ENCODE peak calls at places on chromosome 17, in four cellular contexts. One of them, this sample, is unnamed.

GRCh38 chr17:21772321-21772720 is 80.0 kb downstream of the KCNJ18 start:
- DNase-seq in GF-D8: no peak
- DNase-seq in BJ: no peak
- DNase-seq in stimulated activated naive CD8-positive, alpha-beta T cell treated with anti-CD3 and anti-CD28 coated beads, Interleukin-15, amount 100 ng/mL, for 72 hours: no peak
- DNase-seq in this sample: no peak

GRCh38 chr17:9842057-9842758 is 16.5 kb downstream of the GLP2R start:
- DNase-seq in GF-D8: no peak
- DNase-seq in BJ: peak
- DNase-seq in stimulated activated naive CD8-positive, alpha-beta T cell treated with anti-CD3 and anti-CD28 coated beads, Interleukin-15, amount 100 ng/mL, for 72 hours: no peak
- DNase-seq in this sample: peak

GRCh38 chr17:77145209-77145608 is 4.4 kb downstream of the SEC14L1 start:
- DNase-seq in GF-D8: no peak
- DNase-seq in BJ: no peak
- DNase-seq in stimulated activated naive CD8-positive, alpha-beta T cell treated with anti-CD3 and anti-CD28 coated beads, Interleukin-15, amount 100 ng/mL, for 72 hours: no peak
- DNase-seq in this sample: no peak

GRCh38 chr17:692116-692515 is 22.5 kb downstream of the VPS53 start:
- DNase-seq in GF-D8: no peak
- DNase-seq in BJ: peak
- DNase-seq in stimulated activated naive CD8-positive, alpha-beta T cell treated with anti-CD3 and anti-CD28 coated beads, Interleukin-15, amount 100 ng/mL, for 72 hours: no peak
- DNase-seq in this sample: peak

GRCh38 chr17:20063665-20064648 is 54.8 kb downstream of the SPECC1 start:
- DNase-seq in GF-D8: peak
- DNase-seq in BJ: peak
- DNase-seq in stimulated activated naive CD8-positive, alpha-beta T cell treated with anti-CD3 and anti-CD28 coated beads, Interleukin-15, amount 100 ng/mL, for 72 hours: peak
- DNase-seq in this sample: peak

GRCh38 chr17:68198931-68199836 is 48.7 kb upstream of the AMZ2 start:
- DNase-seq in GF-D8: no peak
- DNase-seq in BJ: no peak
- DNase-seq in stimulated activated naive CD8-positive, alpha-beta T cell treated with anti-CD3 and anti-CD28 coated beads, Interleukin-15, amount 100 ng/mL, for 72 hours: peak
- DNase-seq in this sample: peak

GRCh38 chr17:8745586-8746500 is 1.2 kb upstream of the CCDC42 start:
- DNase-seq in GF-D8: no peak
- DNase-seq in BJ: no peak
- DNase-seq in stimulated activated naive CD8-positive, alpha-beta T cell treated with anti-CD3 and anti-CD28 coated beads, Interleukin-15, amount 100 ng/mL, for 72 hours: peak
- DNase-seq in this sample: peak

GRCh38 chr17:44557653-44558285 is 485 bp downstream of the FZD2 start:
- DNase-seq in GF-D8: no peak
- DNase-seq in BJ: no peak
- DNase-seq in stimulated activated naive CD8-positive, alpha-beta T cell treated with anti-CD3 and anti-CD28 coated beads, Interleukin-15, amount 100 ng/mL, for 72 hours: peak
- DNase-seq in this sample: peak

GRCh38 chr17:8887834-8888703 is 20.6 kb upstream of the PIK3R6 start:
- DNase-seq in GF-D8: no peak
- DNase-seq in BJ: no peak
- DNase-seq in stimulated activated naive CD8-positive, alpha-beta T cell treated with anti-CD3 and anti-CD28 coated beads, Interleukin-15, amount 100 ng/mL, for 72 hours: no peak
- DNase-seq in this sample: peak

GRCh38 chr17:83053779-83054451 is 25.5 kb upstream of the METRNL start:
- DNase-seq in GF-D8: peak
- DNase-seq in BJ: no peak
- DNase-seq in stimulated activated naive CD8-positive, alpha-beta T cell treated with anti-CD3 and anti-CD28 coated beads, Interleukin-15, amount 100 ng/mL, for 72 hours: peak
- DNase-seq in this sample: no peak

GRCh38 chr17:46002311-46002972 is 3.4 kb downstream of the STH start:
- DNase-seq in GF-D8: no peak
- DNase-seq in BJ: no peak
- DNase-seq in stimulated activated naive CD8-positive, alpha-beta T cell treated with anti-CD3 and anti-CD28 coated beads, Interleukin-15, amount 100 ng/mL, for 72 hours: peak
- DNase-seq in this sample: peak

GRCh38 chr17:42049834-42050359 is 504 bp downstream of the C17orf113 start:
- DNase-seq in GF-D8: no peak
- DNase-seq in BJ: no peak
- DNase-seq in stimulated activated naive CD8-positive, alpha-beta T cell treated with anti-CD3 and anti-CD28 coated beads, Interleukin-15, amount 100 ng/mL, for 72 hours: no peak
- DNase-seq in this sample: no peak

GRCh38 chr17:2909164-2909852 is 113.1 kb downstream of the RAP1GAP2 start:
- DNase-seq in GF-D8: no peak
- DNase-seq in BJ: no peak
- DNase-seq in stimulated activated naive CD8-positive, alpha-beta T cell treated with anti-CD3 and anti-CD28 coated beads, Interleukin-15, amount 100 ng/mL, for 72 hours: no peak
- DNase-seq in this sample: peak

GRCh38 chr17:55728361-55728760 is 5.7 kb upstream of the TMEM100 start:
- DNase-seq in GF-D8: no peak
- DNase-seq in BJ: no peak
- DNase-seq in stimulated activated naive CD8-positive, alpha-beta T cell treated with anti-CD3 and anti-CD28 coated beads, Interleukin-15, amount 100 ng/mL, for 72 hours: no peak
- DNase-seq in this sample: no peak

GRCh38 chr17:56908061-56908542 is 5.7 kb downstream of the TRIM25 start:
- DNase-seq in GF-D8: no peak
- DNase-seq in BJ: no peak
- DNase-seq in stimulated activated naive CD8-positive, alpha-beta T cell treated with anti-CD3 and anti-CD28 coated beads, Interleukin-15, amount 100 ng/mL, for 72 hours: peak
- DNase-seq in this sample: no peak

GRCh38 chr17:66850692-66851091 is 15.8 kb downstream of the CACNG5 start:
- DNase-seq in GF-D8: no peak
- DNase-seq in BJ: no peak
- DNase-seq in stimulated activated naive CD8-positive, alpha-beta T cell treated with anti-CD3 and anti-CD28 coated beads, Interleukin-15, amount 100 ng/mL, for 72 hours: no peak
- DNase-seq in this sample: no peak

GRCh38 chr17:67431210-67432015 is 54.3 kb downstream of the PITPNC1 start:
- DNase-seq in GF-D8: no peak
- DNase-seq in BJ: peak
- DNase-seq in stimulated activated naive CD8-positive, alpha-beta T cell treated with anti-CD3 and anti-CD28 coated beads, Interleukin-15, amount 100 ng/mL, for 72 hours: no peak
- DNase-seq in this sample: peak

GRCh38 chr17:63622571-63623390 is 564 bp downstream of the MAP3K3 start:
- DNase-seq in GF-D8: peak
- DNase-seq in BJ: no peak
- DNase-seq in stimulated activated naive CD8-positive, alpha-beta T cell treated with anti-CD3 and anti-CD28 coated beads, Interleukin-15, amount 100 ng/mL, for 72 hours: peak
- DNase-seq in this sample: peak

GRCh38 chr17:16100737-16101400 is 101.2 kb downstream of the TTC19 start:
- DNase-seq in GF-D8: no peak
- DNase-seq in BJ: no peak
- DNase-seq in stimulated activated naive CD8-positive, alpha-beta T cell treated with anti-CD3 and anti-CD28 coated beads, Interleukin-15, amount 100 ng/mL, for 72 hours: no peak
- DNase-seq in this sample: no peak

GRCh38 chr17:9937164-9937835 is 32.2 kb upstream of the RCVRN start:
- DNase-seq in GF-D8: no peak
- DNase-seq in BJ: no peak
- DNase-seq in stimulated activated naive CD8-positive, alpha-beta T cell treated with anti-CD3 and anti-CD28 coated beads, Interleukin-15, amount 100 ng/mL, for 72 hours: no peak
- DNase-seq in this sample: peak

GRCh38 chr17:37299257-37299985 is 76.4 kb upstream of the C17orf78 start:
- DNase-seq in GF-D8: no peak
- DNase-seq in BJ: no peak
- DNase-seq in stimulated activated naive CD8-positive, alpha-beta T cell treated with anti-CD3 and anti-CD28 coated beads, Interleukin-15, amount 100 ng/mL, for 72 hours: no peak
- DNase-seq in this sample: peak

GRCh38 chr17:17613708-17614114 is 22.2 kb upstream of the PEMT start:
- DNase-seq in GF-D8: no peak
- DNase-seq in BJ: no peak
- DNase-seq in stimulated activated naive CD8-positive, alpha-beta T cell treated with anti-CD3 and anti-CD28 coated beads, Interleukin-15, amount 100 ng/mL, for 72 hours: peak
- DNase-seq in this sample: peak

GRCh38 chr17:78383725-78384471 is 5.4 kb downstream of the PGS1 start:
- DNase-seq in GF-D8: peak
- DNase-seq in BJ: peak
- DNase-seq in stimulated activated naive CD8-positive, alpha-beta T cell treated with anti-CD3 and anti-CD28 coated beads, Interleukin-15, amount 100 ng/mL, for 72 hours: peak
- DNase-seq in this sample: peak